ENCODE peak calls at places on chromosomes 4 and X, in five cellular contexts. A is K562, M is HCT116, K is H1, J is HepG2. X is an unnamed sample.

GRCh38 chrX:71128166-71128833 is 9.9 kb downstream of the MED12 start:
- DNase-seq in A (no peak), M (no peak), K (no peak), J (no peak), X (no peak)

GRCh38 chr4:123476089-123476488 is 79.5 kb downstream of the SPRY1 start:
- DNase-seq in A (no peak), M (no peak), K (no peak), J (no peak), X (no peak)

GRCh38 chr4:68342139-68342538 is 7.8 kb downstream of the YTHDC1 start:
- DNase-seq in A (peak), M (no peak), K (no peak), J (no peak), X (no peak)

GRCh38 chr4:114272226-114272625 is 292.8 kb upstream of the ARSJ start:
- DNase-seq in A (no peak), M (peak), K (no peak), J (no peak), X (no peak)

GRCh38 chr4:22458112-22458511 is 57.8 kb downstream of the ADGRA3 start:
- DNase-seq in A (no peak), M (no peak), K (no peak), J (no peak), X (no peak)

GRCh38 chr4:153555730-153556440 is 89.7 kb downstream of the TMEM131L start:
- DNase-seq in A (no peak), M (no peak), K (no peak), J (peak), X (no peak)

GRCh38 chr4:173301518-173302201 is 32.5 kb downstream of the HMGB2 start:
- DNase-seq in A (peak), M (peak), K (no peak), J (no peak), X (no peak)

GRCh38 chrX:143378851-143379250 is 138.4 kb downstream of the SPANXN3 start:
- DNase-seq in A (no peak), M (no peak), K (no peak), J (no peak), X (no peak)

GRCh38 chr4:166458756-166459155 is 585.7 kb downstream of the TLL1 start:
- DNase-seq in A (no peak), M (no peak), K (no peak), J (no peak), X (no peak)

GRCh38 chrX:44918722-44919121 is 45.7 kb downstream of the KDM6A start:
- DNase-seq in A (no peak), M (no peak), K (no peak), J (no peak), X (no peak)

GRCh38 chrX:989959-990510 is 222.4 kb downstream of the CRLF2 start:
- DNase-seq in A (peak), M (peak), K (no peak), J (no peak), X (no peak)

GRCh38 chrX:31007347-31007746 is 64.5 kb downstream of the FTHL17 start:
- DNase-seq in A (no peak), M (no peak), K (no peak), J (no peak), X (no peak)

GRCh38 chr4:182578402-182578801 is 335.2 kb downstream of the TENM3 start:
- DNase-seq in A (no peak), M (peak), K (no peak), J (no peak), X (no peak)

GRCh38 chrX:111411591-111412371 is at the start of gene DCX:
- DNase-seq in A (no peak), M (no peak), K (no peak), J (no peak), X (peak)

GRCh38 chrX:41314204-41314603 is 19.8 kb upstream of the DDX3X start:
- DNase-seq in A (no peak), M (no peak), K (no peak), J (no peak), X (no peak)

DNA sequence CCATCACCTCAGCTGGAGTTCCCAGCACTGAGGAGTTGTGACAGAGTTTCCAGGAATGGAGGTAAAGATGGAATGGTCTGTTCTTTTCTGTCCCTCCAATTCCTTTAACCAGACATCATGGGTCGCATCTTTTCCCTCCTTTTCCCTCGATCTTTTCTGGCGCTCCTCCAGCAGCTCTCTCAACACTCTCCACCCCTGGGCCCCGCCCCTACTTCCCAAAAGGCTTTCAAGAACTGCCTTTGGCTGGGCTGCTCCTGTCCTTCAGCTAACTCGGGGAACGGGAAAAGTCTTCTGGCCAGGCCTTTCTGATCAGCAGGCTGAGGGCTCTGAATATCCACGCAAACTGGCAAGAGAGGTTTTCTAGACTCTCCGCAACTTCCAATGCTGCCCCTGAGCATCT is 34.0 kb downstream of the UTP14A start:
- DNase-seq in A (no peak), M (no peak), K (no peak), J (no peak), X (no peak)
- TF ChIP-seq YY1 in A (no peak), M (no peak), K (no peak), J (no peak), X (no peak)

DNA sequence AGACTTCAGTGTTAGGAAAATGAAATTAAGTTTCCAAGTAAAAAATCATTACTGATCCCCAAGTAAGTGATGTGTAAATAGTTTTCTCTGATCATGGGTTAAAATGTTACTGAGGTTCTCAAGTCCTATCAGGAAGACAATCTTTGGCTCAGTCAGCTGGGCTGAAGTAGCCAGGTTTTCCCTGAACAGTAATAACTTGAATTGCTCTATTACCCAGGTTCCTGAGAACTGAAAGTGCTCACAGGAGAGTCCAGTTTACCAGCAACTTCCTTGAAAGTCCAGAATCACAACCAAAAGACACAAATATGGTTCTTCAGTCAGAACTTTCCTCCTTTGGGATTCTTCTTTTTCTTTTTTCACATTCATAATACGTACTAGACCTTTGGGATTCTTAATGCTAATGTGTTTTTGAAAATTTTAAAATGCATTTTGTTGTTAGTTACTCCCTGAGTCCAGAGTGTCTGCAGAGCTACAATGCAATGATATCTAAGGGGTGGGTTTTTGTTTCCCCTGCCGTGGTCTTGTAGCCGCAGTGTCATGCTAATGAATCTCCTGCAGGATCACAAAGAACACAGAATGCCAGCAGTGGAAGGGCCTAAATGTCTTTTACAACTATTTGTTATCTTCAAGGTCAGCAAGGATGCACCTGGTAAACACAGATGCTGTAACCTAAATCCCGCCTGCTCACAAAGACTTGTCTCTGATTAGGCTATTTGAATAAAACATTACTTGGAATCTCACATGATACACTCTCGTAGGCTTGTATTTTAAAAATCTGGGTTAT is 439.8 kb upstream of the NR3C2 start:
- DNase-seq in A (no peak), M (no peak), K (peak), J (no peak), X (peak)
- H3K4me3 ChIP-seq in A (no peak), M (no peak), K (no peak), J (no peak), X (no peak)

DNA sequence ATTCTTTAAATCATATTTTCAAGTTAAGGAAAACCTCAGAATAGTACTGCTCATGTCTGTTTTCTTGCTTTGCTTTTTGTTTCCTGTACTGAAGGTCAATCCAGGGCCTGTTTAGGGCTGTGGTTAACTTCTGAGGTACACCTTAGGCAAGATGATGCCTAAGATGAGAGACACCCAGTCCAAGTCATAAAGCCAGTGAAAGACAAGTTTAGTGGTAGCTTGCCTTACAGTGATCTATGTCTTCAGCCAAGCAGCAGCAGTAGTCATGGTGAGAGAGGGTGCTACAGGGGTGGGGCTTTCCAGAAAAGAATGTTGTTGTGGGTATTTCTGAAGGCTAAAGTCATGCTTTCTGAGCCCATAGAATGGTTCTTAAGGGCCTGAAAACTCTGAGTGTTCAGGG is 173.7 kb downstream of the VSIG4 start:
- DNase-seq in A (no peak), M (no peak), K (no peak), J (no peak), X (no peak)
- TF ChIP-seq ZNF274 in A (no peak), M (no peak), K (no peak), J (no peak), X (no peak)

DNA sequence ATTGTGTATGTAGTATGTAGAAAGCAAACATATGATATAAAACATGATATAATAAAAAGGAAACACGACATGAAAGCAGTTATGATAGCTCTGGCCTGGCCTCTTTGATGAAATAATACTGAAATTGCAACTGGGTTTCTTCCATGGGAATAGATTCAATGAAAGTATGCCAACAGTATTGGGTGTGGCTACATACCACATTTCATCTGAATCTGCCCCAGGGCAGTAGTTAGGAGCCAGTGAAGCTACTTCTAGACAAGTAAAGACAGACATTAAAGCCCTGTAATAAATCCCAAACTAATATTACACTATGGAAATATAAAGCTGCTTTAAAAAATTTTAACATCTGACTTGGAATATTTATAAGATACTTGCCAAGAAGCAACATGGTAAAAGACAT is 207.3 kb downstream of the FBXW7 start:
- DNase-seq in A (no peak), M (peak), K (no peak), J (no peak), X (no peak)
- TF ChIP-seq YY1 in A (no peak), M (no peak), K (no peak), J (no peak), X (no peak)

DNA sequence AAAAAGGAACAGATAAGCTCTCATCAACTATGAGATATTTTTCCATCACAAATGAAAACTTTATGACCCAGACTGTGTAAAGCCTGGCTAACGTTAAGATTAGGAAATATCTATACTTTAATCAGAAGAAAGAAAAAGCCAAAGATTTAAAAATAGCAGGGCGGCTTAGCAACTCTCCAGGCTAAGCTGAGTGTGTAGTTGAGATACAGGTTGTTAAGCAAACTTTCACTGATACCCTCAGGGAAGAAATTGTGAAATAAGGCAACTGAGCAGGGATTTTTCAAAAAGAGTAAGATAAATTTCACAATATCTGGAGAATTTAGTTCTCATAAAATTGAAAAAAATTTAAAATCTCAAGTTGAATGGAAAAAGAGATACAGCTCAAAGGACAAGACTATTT is 382.0 kb downstream of the RAPGEF2 start:
- DNase-seq in A (no peak), M (no peak), K (no peak), J (no peak), X (no peak)
- H3K4me3 ChIP-seq in A (no peak), M (no peak), K (no peak), J (no peak), X (no peak)

GRCh38 chrX:130467936-130468335 is 66.1 kb downstream of the RBMX2 start:
- DNase-seq in A (no peak), M (no peak), K (no peak), J (no peak), X (no peak)
- TF ChIP-seq ZNF274 in A (no peak), M (no peak), K (no peak), J (no peak), X (no peak)

GRCh38 chrX:12709047-12709446 is 82.2 kb upstream of the PRPS2 start:
- DNase-seq in A (no peak), M (no peak), K (no peak), J (no peak), X (no peak)
- TF ChIP-seq YY1 in A (no peak), M (no peak), K (no peak), J (no peak), X (no peak)